ENCODE peak calls at places on chromosomes 3 and 15, in six cellular contexts. J, C, I, Z, B and X are unnamed samples.

GRCh38 chr15:70710714-70711113 is 52.6 kb downstream of the UACA start:
- DNase-seq in I (no peak), J (no peak), C (no peak), Z (no peak), B (no peak), X (no peak)

GRCh38 chr3:61356678-61357077 is 105.4 kb upstream of the FHIT start:
- DNase-seq in C (no peak), Z (no peak), J (no peak), B (no peak), I (no peak), X (no peak)

GRCh38 chr15:33309602-33310276 is 1.0 kb upstream of the RYR3 start:
- DNase-seq in Z (no peak), C (no peak), I (peak; percentile 51), B (peak; percentile 4), J (no peak), X (no peak)

GRCh38 chr3:116020495-116020894 is 397.2 kb downstream of the GAP43 start:
- DNase-seq in Z (no peak), J (no peak), B (peak; percentile 19), I (no peak), C (no peak), X (no peak)

GRCh38 chr15:27985099-27985498 is 114.0 kb downstream of the OCA2 start:
- DNase-seq in Z (no peak), C (no peak), I (no peak), B (no peak), J (no peak), X (no peak)

GRCh38 chr15:101185770-101186169 is 66.1 kb downstream of the CHSY1 start:
- DNase-seq in Z (no peak), I (no peak), C (no peak), J (no peak), B (no peak), X (no peak)

GRCh38 chr3:148975277-148975676 is 16.1 kb upstream of the GYG1 start:
- DNase-seq in Z (no peak), J (no peak), B (peak; percentile 33), C (no peak), I (no peak), X (no peak)

GRCh38 chr15:61206767-61207166 is 22.3 kb downstream of the RORA start:
- DNase-seq in J (no peak), C (no peak), B (no peak), Z (no peak), I (no peak), X (no peak)

GRCh38 chr15:92903588-92903955 is 3.4 kb downstream of the CHD2 start:
- DNase-seq in I (no peak), Z (no peak), B (no peak), J (no peak), C (no peak), X (no peak)

GRCh38 chr3:185280572-185281365 is 26.9 kb upstream of the EHHADH start:
- DNase-seq in I (no peak), B (peak; percentile 77), Z (no peak), J (no peak), C (peak; percentile 75), X (no peak)

GRCh38 chr3:192887047-192887446 is 30.6 kb downstream of the MB21D2 start:
- DNase-seq in J (no peak), C (peak; percentile 57), I (no peak), Z (no peak), B (peak; percentile 70), X (no peak)

GRCh38 chr15:78228356-78228996 is 5.9 kb downstream of the ACSBG1 start:
- DNase-seq in I (no peak), J (no peak), C (no peak), Z (no peak), B (no peak), X (no peak)

GRCh38 chr15:75037685-75038084 is 14.3 kb downstream of the PPCDC start:
- DNase-seq in J (no peak), B (no peak), C (no peak), I (no peak), Z (peak; percentile 14), X (peak; percentile 60)

GRCh38 chr3:106759686-106760085 is 617.6 kb upstream of the CCDC54 start:
- DNase-seq in J (no peak), B (peak; percentile 39), I (no peak), C (no peak), Z (no peak), X (no peak)

GRCh38 chr3:5296362-5296761 is 108.9 kb downstream of the EDEM1 start:
- DNase-seq in B (no peak), I (no peak), C (no peak), Z (no peak), J (no peak), X (no peak)

GRCh38 chr3:159798951-159799350 is 189.7 kb upstream of the IL12A start:
- DNase-seq in Z (no peak), B (peak; percentile 72), J (no peak), C (no peak), I (no peak), X (no peak)

GRCh38 chr15:64985382-64986033 is 4.2 kb downstream of the SPG21 start:
- DNase-seq in I (no peak), B (peak; percentile 62), J (no peak), Z (no peak), C (no peak), X (no peak)

GRCh38 chr3:123150449-123150954 is 51.2 kb upstream of the SEC22A start:
- DNase-seq in B (no peak), Z (no peak), C (no peak), J (no peak), I (no peak), X (no peak)

GRCh38 chr3:184178522-184179138 is 4.0 kb downstream of the AP2M1 start:
- DNase-seq in I (no peak), C (no peak), B (no peak), J (no peak), Z (no peak), X (no peak)

GRCh38 chr15:65110676-65111292 is 4.2 kb downstream of the UBAP1L start:
- DNase-seq in B (peak; percentile 83), I (no peak), Z (no peak), J (no peak), C (no peak), X (no peak)

DNA sequence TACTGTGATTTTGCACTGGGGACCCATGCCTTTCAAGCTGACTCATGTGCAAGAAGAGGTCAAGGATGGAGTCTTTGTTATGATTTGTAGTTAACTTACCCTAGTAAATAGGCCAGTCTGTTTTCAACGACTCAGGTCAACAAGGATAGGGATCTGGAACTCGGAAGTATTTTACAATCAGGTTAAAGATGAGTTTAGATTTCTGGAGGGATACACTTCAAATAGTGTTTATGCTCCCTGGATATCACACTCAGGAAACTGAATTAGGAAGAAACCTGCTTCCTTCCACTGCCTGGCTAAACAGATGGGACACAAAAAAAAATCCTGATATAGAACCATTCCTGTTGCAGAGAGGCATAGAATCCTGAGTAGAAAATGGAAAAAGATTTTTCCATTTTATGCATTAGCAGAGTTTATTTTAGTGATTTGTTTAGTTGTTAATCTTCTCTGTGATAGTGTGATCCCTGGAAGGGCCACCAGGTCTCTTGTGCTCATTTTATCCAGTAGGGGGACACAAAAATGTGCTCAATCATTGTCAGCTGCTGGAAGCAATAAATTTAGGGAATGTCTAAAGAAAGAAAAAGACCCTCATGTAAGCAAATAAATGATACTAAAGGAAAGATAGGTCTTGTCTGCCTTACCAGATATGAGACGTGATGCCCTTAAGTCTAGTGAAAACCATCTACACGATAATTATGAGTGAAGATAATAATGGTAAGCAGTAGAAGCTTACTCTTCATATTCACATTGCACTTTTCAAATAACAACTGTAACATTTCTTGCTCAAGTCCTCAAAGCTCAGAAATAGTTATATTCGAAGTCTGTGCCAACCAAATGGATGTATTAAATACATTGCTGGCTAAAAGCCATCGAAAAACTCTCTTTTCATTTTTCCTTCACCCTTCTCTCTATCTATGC is 452.1 kb upstream of the KCNMB2 start:
- DNase-seq in J (no peak), Z (no peak), B (peak; percentile 53), C (peak; percentile 8), I (no peak), X (no peak)
- TF ChIP-seq CTCF in J (peak; percentile 21), Z (no peak), B (peak; percentile 45), C (peak; percentile 76), I (peak; percentile 64), X (peak; percentile 58)

DNA sequence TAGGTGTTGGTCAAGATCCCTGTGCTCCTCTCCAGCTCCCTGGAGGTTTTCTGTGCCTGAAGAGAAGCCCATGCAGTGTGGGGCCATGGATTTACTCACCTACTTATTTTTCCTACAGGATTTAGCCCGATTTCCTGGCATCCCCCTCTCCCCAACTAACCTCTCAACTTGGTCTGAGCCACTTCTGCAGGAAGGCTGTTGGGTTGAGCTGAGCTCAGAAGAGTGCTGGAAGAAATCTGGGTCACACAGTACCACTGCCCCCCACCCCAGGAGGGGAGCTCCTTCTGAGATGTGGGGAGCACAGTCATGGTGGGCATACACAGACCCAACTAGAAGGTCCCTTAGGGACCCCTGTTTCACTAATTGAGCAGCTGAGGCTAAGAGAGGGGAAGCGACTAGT is 34.4 kb upstream of the SLCO2A1 start:
- DNase-seq in Z (no peak), J (no peak), I (no peak), C (no peak), B (no peak), X (no peak)
- TF ChIP-seq CTCF in Z (no peak), J (no peak), I (no peak), C (no peak), B (no peak), X (no peak)

GRCh38 chr15:66879968-66880367 is 177.9 kb downstream of the SMAD6 start:
- DNase-seq in B (no peak), C (no peak), I (no peak), J (no peak), Z (no peak), X (no peak)

GRCh38 chr15:66879511-66879910 is 177.5 kb downstream of the SMAD6 start:
- DNase-seq in Z (no peak), B (no peak), C (no peak), J (no peak), I (no peak), X (no peak)

GRCh38 chr15:66880380-66881155 is 178.5 kb downstream of the SMAD6 start:
- DNase-seq in J (no peak), I (no peak), B (no peak), Z (no peak), C (no peak), X (peak; percentile 8)

GRCh38 chr15:66877558-66878285 is 175.7 kb downstream of the SMAD6 start:
- DNase-seq in Z (no peak), I (no peak), J (no peak), B (peak; percentile 33), C (no peak), X (no peak)

DNA sequence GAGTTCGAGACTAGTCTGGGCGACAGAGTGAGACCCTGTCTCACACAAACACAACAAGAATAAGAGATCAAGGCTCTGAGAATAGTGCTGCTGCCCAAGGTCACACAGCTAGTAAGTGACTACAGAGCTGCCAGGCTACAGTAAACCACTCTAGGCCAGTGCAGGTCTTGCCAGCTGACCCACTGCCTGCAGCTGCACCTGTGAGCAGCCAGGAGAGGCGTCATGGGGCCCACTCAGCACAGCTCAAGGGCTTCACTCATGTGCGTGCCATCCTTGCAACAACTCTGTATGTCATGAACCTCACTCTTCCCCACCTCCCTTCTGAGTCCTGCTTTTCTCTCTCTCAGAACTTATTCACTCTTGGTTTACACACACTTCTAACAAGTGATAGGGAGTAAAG is 176.7 kb downstream of the SMAD6 start:
- DNase-seq in B (no peak), C (no peak), Z (no peak), J (no peak), I (no peak), X (no peak)
- TF ChIP-seq CTCF in B (no peak), C (no peak), Z (no peak), J (no peak), I (no peak), X (no peak)

DNA sequence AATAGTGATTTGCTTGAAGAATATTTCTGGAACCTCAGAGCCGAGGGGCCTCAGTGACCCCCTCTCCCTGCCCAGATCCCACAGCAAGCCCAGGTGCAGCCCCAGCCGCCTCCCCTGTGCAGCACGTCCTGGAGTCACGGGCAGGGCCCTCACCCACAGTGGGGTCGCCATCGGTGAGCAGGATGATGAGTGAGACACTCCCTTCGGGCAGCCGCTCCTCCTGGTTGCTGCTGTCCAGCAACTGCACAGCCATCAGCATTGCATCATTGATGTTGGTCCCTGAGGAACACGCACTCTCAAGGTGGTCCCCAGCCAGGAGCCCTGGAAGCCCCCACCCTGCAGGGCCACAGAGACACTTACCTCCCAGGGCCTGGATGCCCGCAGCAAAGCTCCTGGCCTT is 6.4 kb downstream of the ITIH4 start:
- DNase-seq in Z (no peak), J (no peak), B (no peak), I (no peak), C (no peak), X (no peak)
- TF ChIP-seq CTCF in Z (no peak), J (no peak), B (no peak), I (no peak), C (no peak), X (no peak)